ENCODE peak calls at places on chromosomes 4 and X, in six cellular contexts. P is CD4-positive, alpha-beta T cell; B is astrocyte of the spinal cord; R is fibroblast of pulmonary artery; C is left ventricle myocardium inferior; H is AG04450. G is an unnamed sample.

GRCh38 chr4:4327652-4328121 is 37.6 kb downstream of the ZBTB49 start:
- DNase-seq in P (no peak), C (peak; percentile 34), B (no peak), H (no peak), R (peak; percentile 62), G (peak; percentile 7)

GRCh38 chr4:118752551-118752950 is 67.4 kb downstream of the METTL14 start:
- DNase-seq in B (no peak), H (no peak), P (no peak), R (no peak), C (no peak), G (no peak)

GRCh38 chr4:42654606-42655005 is 2.3 kb downstream of the ATP8A1 start:
- DNase-seq in R (peak; percentile 62), H (peak; percentile 4), C (no peak), P (no peak), B (peak; percentile 79), G (peak; percentile 92)

GRCh38 chr4:143253156-143253555 is 68.4 kb downstream of the USP38 start:
- DNase-seq in R (peak; percentile 4), H (no peak), C (no peak), P (no peak), B (no peak), G (peak; percentile 66)

GRCh38 chr4:122908223-122908622 is 14.2 kb downstream of the NUDT6 start:
- DNase-seq in H (no peak), C (no peak), R (no peak), P (no peak), B (no peak), G (no peak)

GRCh38 chr4:85092536-85092935 is 126.0 kb upstream of the WDFY3 start:
- DNase-seq in B (no peak), C (no peak), P (no peak), H (no peak), R (no peak), G (no peak)

GRCh38 chr4:142262956-142263355 is 583.1 kb downstream of the INPP4B start:
- DNase-seq in B (no peak), C (no peak), R (no peak), P (no peak), H (no peak), G (no peak)

GRCh38 chr4:189940178-189941004 is at the start of gene FRG1:
- DNase-seq in R (peak; percentile 96), C (peak; percentile 97), B (peak; percentile 96), H (peak; percentile 88), P (peak; percentile 99), G (peak; percentile 94)

GRCh38 chrX:141791856-141792255 is 46.3 kb upstream of the MAGEC3 start:
- DNase-seq in B (no peak), H (no peak), P (no peak), R (peak; percentile 7), C (no peak), G (no peak)

GRCh38 chrX:83512111-83512510 is 4.0 kb downstream of the POU3F4 start:
- DNase-seq in B (peak; percentile 24), C (no peak), H (no peak), P (no peak), R (no peak), G (no peak)

GRCh38 chr4:24583451-24584174 is 741 bp downstream of the DHX15 start:
- DNase-seq in P (peak; percentile 7), H (no peak), C (peak; percentile 69), B (peak; percentile 49), R (peak; percentile 52), G (peak; percentile 67)
- TF ChIP-seq CTCF in P (no peak), H (no peak), C (no peak), B (no peak), R (no peak), G (no peak)

GRCh38 chr4:176054942-176055341 is 10.7 kb upstream of the WDR17 start:
- DNase-seq in B (no peak), C (no peak), P (no peak), H (no peak), R (no peak), G (no peak)
- TF ChIP-seq CTCF in B (peak; percentile 8), C (no peak), P (no peak), H (no peak), R (peak; percentile 9), G (peak; percentile 18)

GRCh38 chr4:26525136-26525535 is 34.9 kb upstream of the CCKAR start:
- DNase-seq in P (no peak), H (peak; percentile 36), B (peak; percentile 71), C (no peak), R (peak; percentile 17), G (no peak)
- TF ChIP-seq CTCF in P (no peak), H (no peak), B (no peak), C (no peak), R (no peak), G (no peak)

DNA sequence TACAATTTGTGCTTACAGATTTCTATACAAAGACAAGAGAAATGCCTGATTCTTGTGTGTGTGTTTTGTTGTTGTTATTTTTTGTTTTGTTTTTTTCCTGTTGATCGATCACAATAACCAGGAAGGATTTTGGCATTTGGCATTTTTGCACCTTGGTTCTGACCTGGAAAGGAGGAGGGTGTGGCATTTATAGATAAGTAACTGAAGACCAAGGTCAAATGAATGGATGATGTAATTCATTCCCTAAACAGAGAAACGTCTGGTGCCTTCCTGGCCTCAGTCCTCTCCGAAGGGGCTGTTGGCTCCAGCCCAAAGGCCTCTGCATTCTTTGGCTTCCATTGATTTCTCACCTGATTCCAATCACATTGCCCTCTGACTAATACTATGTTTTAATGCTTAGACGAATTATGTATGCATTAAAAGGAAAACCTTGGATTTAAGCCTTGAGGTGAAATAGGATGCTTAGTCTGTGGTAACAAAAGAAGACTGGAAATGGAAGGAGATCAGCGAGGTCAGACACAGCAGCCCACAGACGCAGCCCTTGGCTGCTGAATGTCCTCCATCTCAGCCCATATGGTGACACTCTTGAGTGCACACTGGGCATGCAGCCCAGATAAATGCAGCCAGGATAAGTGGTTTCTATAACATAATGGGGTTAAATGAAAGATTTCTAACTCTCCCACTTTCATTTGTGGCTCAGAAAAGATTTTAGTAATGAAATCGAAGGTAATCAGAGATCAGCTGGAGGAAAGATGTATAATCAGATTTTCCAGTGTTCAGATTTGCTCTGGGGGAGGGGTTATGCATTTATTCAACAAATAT is 60.5 kb upstream of the TRIM2 start:
- DNase-seq in H (no peak), R (no peak), P (no peak), C (no peak), B (peak; percentile 74), G (peak; percentile 43)
- TF ChIP-seq CTCF in H (no peak), R (no peak), P (no peak), C (no peak), B (no peak), G (no peak)

GRCh38 chr4:82839624-82840023 is 41.0 kb upstream of the SCD5 start:
- DNase-seq in R (peak; percentile 45), P (no peak), H (no peak), C (no peak), B (no peak), G (no peak)

GRCh38 chr4:82842593-82842992 is 44.0 kb upstream of the SCD5 start:
- DNase-seq in C (no peak), H (no peak), P (no peak), R (peak; percentile 45), B (no peak), G (peak; percentile 21)
- TF ChIP-seq CTCF in C (peak; percentile 14), H (peak; percentile 50), P (no peak), R (peak; percentile 58), B (peak; percentile 41), G (peak; percentile 36)

GRCh38 chr4:121256346-121256745 is 92.2 kb upstream of the TNIP3 start:
- DNase-seq in H (peak; percentile 59), R (peak; percentile 96), B (peak; percentile 96), C (no peak), P (no peak), G (peak; percentile 94)
- TF ChIP-seq CTCF in H (no peak), R (no peak), B (no peak), C (no peak), P (no peak), G (no peak)

GRCh38 chrX:26651755-26652154 is 435.8 kb downstream of the MAGEB5 start:
- DNase-seq in H (no peak), R (no peak), B (no peak), P (no peak), C (no peak), G (peak; percentile 42)
- TF ChIP-seq CTCF in H (no peak), R (no peak), B (no peak), P (no peak), C (no peak), G (peak; percentile 26)

GRCh38 chr4:26589699-26590098 is 5.8 kb downstream of the TBC1D19 start:
- DNase-seq in H (no peak), B (no peak), R (no peak), C (no peak), P (no peak), G (no peak)
- TF ChIP-seq CTCF in H (no peak), B (no peak), R (no peak), C (no peak), P (no peak), G (no peak)

GRCh38 chrX:129754266-129755024 is 15.7 kb downstream of the XPNPEP2 start:
- DNase-seq in R (no peak), C (no peak), B (no peak), P (no peak), H (no peak), G (no peak)
- TF ChIP-seq CTCF in R (peak; percentile 18), C (peak; percentile 12), B (no peak), P (no peak), H (peak; percentile 28), G (peak; percentile 27)

DNA sequence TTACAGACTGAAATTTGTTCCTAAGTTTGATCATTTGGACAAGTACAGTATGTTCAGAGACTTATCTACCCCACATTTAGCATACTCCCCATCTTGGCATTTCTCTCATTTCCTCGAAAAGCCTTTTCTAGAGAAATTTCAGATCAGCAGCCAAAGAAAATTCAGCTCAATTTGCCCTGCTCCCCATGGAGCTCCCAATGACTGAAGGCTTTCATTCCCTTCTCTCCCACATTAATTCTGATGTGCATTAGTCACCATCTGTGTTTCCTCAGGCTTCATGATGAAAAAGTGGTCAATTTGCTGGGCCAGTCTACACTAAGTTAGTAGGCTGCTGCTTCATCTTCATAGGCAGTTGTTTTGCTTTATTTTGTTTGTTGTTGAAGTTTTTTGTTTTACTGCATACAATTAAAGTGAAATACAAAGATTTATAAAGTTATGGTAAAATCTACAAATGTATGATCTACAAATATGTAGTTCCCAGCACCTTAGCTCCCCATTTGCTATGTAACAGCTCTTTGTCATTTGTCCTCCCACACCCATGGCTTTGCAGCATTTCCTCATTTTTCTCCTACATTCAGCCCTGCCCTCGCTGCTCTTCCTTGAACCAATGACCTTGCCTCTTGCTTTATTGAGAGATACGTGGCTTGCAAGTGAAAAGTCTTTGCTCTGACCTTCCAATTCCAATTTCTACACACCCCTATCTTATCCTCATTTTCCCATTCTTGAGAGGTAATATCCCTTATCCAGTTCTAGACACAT is 193.9 kb downstream of the ANAPC10 start:
- DNase-seq in R (peak; percentile 77), H (no peak), B (peak; percentile 77), P (no peak), C (no peak), G (peak; percentile 28)
- TF ChIP-seq CTCF in R (no peak), H (no peak), B (no peak), P (no peak), C (no peak), G (no peak)

G was measured in MCF 10A.